ENCODE peak calls at places on chromosomes 3 and 15, in six cellular contexts. G is Peyer's patch, A is body of pancreas, H is sigmoid colon, K is ovary, Q is IMR-90. L is an unnamed sample. For H3K4me1, the result is how much of the 10 kb centered on the place peaks cover.

GRCh38 chr3:11522953-11523792 is 120.5 kb downstream of the VGLL4 start:
- DNase-seq in A (no peak), Q (peak), H (peak), K (no peak), G (no peak), L (no peak)

GRCh38 chr3:20052851-20053250 is 12.6 kb downstream of the KAT2B start:
- DNase-seq in Q (no peak), A (no peak), H (no peak), K (no peak), G (no peak), L (no peak)

GRCh38 chr3:115913069-115913686 is 289.9 kb downstream of the GAP43 start:
- DNase-seq in G (no peak), Q (peak), A (no peak), H (no peak), K (no peak), L (no peak)

GRCh38 chr15:31203999-31204398 is 102.5 kb upstream of the TRPM1 start:
- DNase-seq in H (no peak), A (no peak), Q (no peak), K (no peak), G (no peak), L (no peak)

GRCh38 chr15:77418341-77419049 is 1.4 kb downstream of the PEAK1 start:
- DNase-seq in A (no peak), H (no peak), G (no peak), Q (peak), K (no peak), L (no peak)

GRCh38 chr3:138594150-138594934 is at the start of gene CEP70:
- DNase-seq in K (peak), H (peak), G (peak), A (peak), Q (peak), L (no peak)

GRCh38 chr3:53103566-53104296 is 26.5 kb downstream of the RFT1 start:
- DNase-seq in G (no peak), H (no peak), K (no peak), Q (peak), A (no peak), L (no peak)

GRCh38 chr3:52891164-52891563 is 6.2 kb downstream of the STIMATE start:
- DNase-seq in G (no peak), Q (no peak), H (no peak), K (no peak), A (peak), L (no peak)

GRCh38 chr3:72320096-72320910 is 527.9 kb downstream of the SHQ1 start:
- DNase-seq in H (no peak), Q (no peak), K (no peak), A (no peak), G (no peak), L (no peak)

GRCh38 chr15:90300988-90301715 is 35.7 kb downstream of the NGRN start:
- DNase-seq in H (peak), G (peak), A (peak), Q (peak), K (peak), L (no peak)

GRCh38 chr3:147187687-147188086 is 218.7 kb downstream of the ZIC4 start:
- DNase-seq in K (no peak), A (no peak), Q (no peak), G (no peak), H (no peak), L (no peak)

GRCh38 chr15:100426893-100427292 is 85.1 kb upstream of the ADAMTS17 start:
- DNase-seq in A (no peak), G (no peak), K (no peak), H (no peak), Q (no peak), L (no peak)

GRCh38 chr15:99895189-99895955 is 162.1 kb upstream of the LYSMD4 start:
- DNase-seq in A (no peak), K (no peak), Q (no peak), H (no peak), G (no peak), L (no peak)

GRCh38 chr3:8280161-8280560 is 221.5 kb upstream of the LMCD1 start:
- DNase-seq in H (no peak), Q (no peak), K (no peak), G (no peak), A (no peak), L (no peak)

GRCh38 chr15:96329403-96329981 is 1.0 kb upstream of the NR2F2 start:
- DNase-seq in H (no peak), G (no peak), A (no peak), Q (no peak), K (peak), L (no peak)

GRCh38 chr15:62173215-62173614 is 8.1 kb upstream of the C2CD4B start:
- DNase-seq in H (no peak), A (no peak), K (peak), G (no peak), Q (no peak), L (no peak)

GRCh38 chr3:38219609-38220197 is 45.9 kb upstream of the SLC22A13 start:
- DNase-seq in H (no peak), G (no peak), Q (no peak), K (no peak), A (no peak), L (no peak)

GRCh38 chr15:27087651-27088583 is 116.9 kb downstream of the GABRG3 start:
- DNase-seq in Q (no peak), G (no peak), H (no peak), A (no peak), K (no peak), L (no peak)

GRCh38 chr3:15758297-15758696 is 39.5 kb downstream of the ANKRD28 start:
- DNase-seq in Q (no peak), H (no peak), A (no peak), K (no peak), G (no peak), L (no peak)

GRCh38 chr15:90087454-90088154 is 14.7 kb downstream of the IDH2 start:
- DNase-seq in A (peak), H (no peak), G (no peak), Q (peak), K (peak), L (no peak)

GRCh38 chr15:68130851-68131250 is 74.3 kb downstream of the CALML4 start:
- DNase-seq in K (no peak), H (no peak), Q (no peak), G (no peak), A (no peak), L (no peak)

GRCh38 chr3:55013145-55013544 is 85.3 kb upstream of the LRTM1 start:
- DNase-seq in K (no peak), G (no peak), H (no peak), Q (peak), A (no peak), L (no peak)

GRCh38 chr3:74614133-74614967 is at the start of gene CNTN3:
- DNase-seq in A (peak), Q (peak), H (peak), G (no peak), K (peak), L (no peak)

GRCh38 chr3:172626241-172626640 is 84.6 kb downstream of the NCEH1 start:
- DNase-seq in Q (peak), A (no peak), K (no peak), G (no peak), H (no peak), L (no peak)

GRCh38 chr15:71362987-71363968 is 248.0 kb downstream of the THSD4 start:
- DNase-seq in G (no peak), K (no peak), H (no peak), Q (no peak), A (no peak), L (no peak)

GRCh38 chr15:49462242-49462641 is 39.2 kb downstream of the FGF7 start:
- DNase-seq in G (no peak), H (no peak), A (no peak), K (no peak), Q (no peak), L (no peak)

GRCh38 chr3:113948015-113948917 is 453 bp downstream of the ZDHHC23 start:
- DNase-seq in K (peak), H (no peak), A (peak), Q (no peak), G (peak), L (no peak)

GRCh38 chr3:174907628-174908407 is 48.7 kb downstream of the NAALADL2 start:
- DNase-seq in G (no peak), K (no peak), A (no peak), Q (no peak), H (no peak), L (no peak)

GRCh38 chr3:71987828-71988227 is 202.9 kb upstream of the PROK2 start:
- DNase-seq in A (no peak), G (no peak), H (no peak), Q (no peak), K (no peak), L (no peak)

GRCh38 chr15:51672913-51673857 is 8.1 kb upstream of the SCG3 start:
- DNase-seq in G (no peak), Q (no peak), H (no peak), A (no peak), K (no peak), L (no peak)

GRCh38 chr3:22886394-22886793 is 316.7 kb upstream of the UBE2E2 start:
- DNase-seq in A (no peak), H (peak), G (no peak), K (no peak), Q (no peak), L (no peak)

GRCh38 chr15:31135523-31135922 is 34.0 kb upstream of the TRPM1 start:
- DNase-seq in H (no peak), G (no peak), K (no peak), Q (no peak), A (no peak), L (no peak)

GRCh38 chr3:40179016-40179415 is 130.5 kb upstream of the EIF1B start:
- DNase-seq in H (peak), Q (peak), K (peak), A (peak), G (peak), L (no peak)

GRCh38 chr15:26967719-26968269 is 3.2 kb upstream of the GABRG3 start:
- DNase-seq in A (no peak), K (no peak), H (no peak), Q (no peak), G (no peak), L (no peak)

GRCh38 chr3:176814252-176814651 is 383.0 kb downstream of the TBL1XR1 start:
- DNase-seq in K (no peak), H (peak), G (peak), Q (peak), A (peak), L (no peak)

GRCh38 chr15:63870043-63870394 is 36.3 kb upstream of the HERC1 start:
- DNase-seq in G (no peak), H (no peak), K (no peak), A (no peak), Q (no peak), L (no peak)
- H3K27ac ChIP-seq in G (no peak), H (no peak), K (no peak), A (no peak), Q (no peak), L (no peak)

DNA sequence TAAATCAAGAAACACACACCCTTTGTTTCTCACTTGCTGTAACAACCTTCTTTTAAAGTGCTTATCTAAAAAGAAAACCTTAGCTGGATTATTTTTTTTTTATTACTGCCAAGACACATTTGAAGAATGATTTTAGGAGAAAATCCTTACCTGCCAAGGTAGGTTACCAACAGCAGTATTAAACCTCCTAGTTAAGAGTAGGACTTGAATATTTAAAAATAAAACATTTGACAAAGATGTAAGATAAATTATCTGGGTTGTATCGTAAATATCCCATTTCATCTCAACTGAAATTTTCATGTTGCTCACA is 192.1 kb downstream of the PDZRN3 start:
- DNase-seq in A (no peak), G (no peak), K (no peak), Q (no peak), H (no peak), L (no peak)
- H3K4me1 ChIP-seq in A (under half), G (under half), K (under half), Q (under half), H (half or more), L (half or more)

GRCh38 chr15:42155546-42156265 is 730 bp downstream of the PLA2G4F start:
- DNase-seq in A (peak), K (no peak), Q (no peak), G (peak), H (no peak), L (no peak)

GRCh38 chr15:42154576-42155355 is 1.7 kb downstream of the PLA2G4F start:
- DNase-seq in A (no peak), H (no peak), Q (no peak), K (no peak), G (no peak), L (no peak)

GRCh38 chr15:42157381-42157780 is 945 bp upstream of the PLA2G4F start:
- DNase-seq in A (no peak), K (no peak), H (no peak), G (peak), Q (no peak), L (no peak)

GRCh38 chr15:42157981-42158765 is 1.7 kb upstream of the PLA2G4F start:
- DNase-seq in G (peak), H (no peak), Q (peak), A (no peak), K (peak), L (no peak)

DNA sequence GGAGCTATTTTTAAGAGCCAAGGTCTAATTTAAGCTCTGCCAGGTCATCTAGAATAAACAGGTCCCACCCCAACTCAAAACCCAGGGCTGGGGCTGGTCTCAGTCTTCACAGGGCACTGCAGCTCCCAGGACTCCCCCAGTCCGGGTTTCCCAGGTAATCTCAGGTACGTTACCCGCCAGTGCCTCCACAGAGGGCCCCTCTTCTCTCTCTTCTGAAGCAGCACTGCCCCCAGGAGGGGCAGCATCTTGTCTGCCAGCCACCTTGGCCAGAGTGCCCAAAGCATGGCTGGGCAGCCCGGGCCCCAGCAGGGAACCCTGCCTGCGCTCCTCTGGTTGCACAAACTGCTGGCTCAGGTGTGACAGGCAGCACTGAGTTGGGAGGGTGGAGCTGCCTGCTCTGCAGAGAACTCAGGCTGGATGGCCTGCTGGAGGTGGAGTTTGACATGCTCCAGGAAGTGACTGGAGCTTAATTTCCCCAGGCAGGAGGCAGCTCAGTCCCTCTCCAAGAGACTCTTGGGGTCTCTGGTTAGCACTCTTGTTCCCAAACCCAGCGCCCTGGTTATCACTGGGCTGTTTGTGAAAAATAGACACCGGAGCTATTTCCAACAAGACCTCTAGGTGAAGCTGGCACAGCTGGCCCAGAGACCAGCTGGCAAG is at the start of gene PLA2G4F:
- DNase-seq in K (no peak), H (no peak), G (peak), A (peak), Q (no peak), L (no peak)
- TF ChIP-seq POLR2A in K (no peak), H (peak), G (peak), A (peak), Q (no peak), L (no peak)

GRCh38 chr15:44311136-44311535 is 22.6 kb downstream of the GOLM2 start:
- DNase-seq in G (no peak), K (no peak), Q (no peak), A (no peak), H (no peak), L (no peak)

GRCh38 chr15:44308874-44309273 is 20.4 kb downstream of the GOLM2 start:
- DNase-seq in G (no peak), K (no peak), H (no peak), A (no peak), Q (no peak), L (no peak)

GRCh38 chr15:44307712-44308111 is 19.2 kb downstream of the GOLM2 start:
- DNase-seq in Q (no peak), A (no peak), H (no peak), K (no peak), G (no peak), L (no peak)

GRCh38 chr15:44312108-44312507 is 23.6 kb downstream of the GOLM2 start:
- DNase-seq in H (no peak), A (no peak), G (no peak), Q (no peak), K (no peak), L (no peak)

DNA sequence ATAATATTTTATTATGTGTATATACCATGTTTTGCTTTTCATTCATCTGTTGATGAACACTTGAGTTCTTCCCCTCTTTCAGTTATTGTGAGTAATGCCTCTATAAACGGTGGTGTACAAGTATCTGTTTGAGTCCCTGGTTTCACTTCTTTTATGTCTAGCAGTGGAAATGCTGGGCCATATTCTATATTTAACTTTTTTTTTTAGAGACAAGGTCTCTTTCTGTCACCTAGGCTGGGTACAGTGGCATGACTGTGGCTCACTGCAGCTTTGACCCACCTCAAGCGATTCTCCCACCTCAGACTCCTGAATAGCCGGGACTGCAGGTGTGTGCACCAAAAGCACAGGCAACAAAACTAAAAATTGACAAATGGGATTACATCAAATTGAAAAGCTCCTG is 19.9 kb downstream of the GOLM2 start:
- DNase-seq in A (no peak), Q (no peak), K (no peak), H (no peak), G (no peak), L (no peak)
- H3K27ac ChIP-seq in A (no peak), Q (no peak), K (no peak), H (no peak), G (no peak), L (no peak)

L was measured in esophagus squamous epithelium.